ENCODE peak calls at places on chromosomes 5 and 9, in four cellular contexts. W, S, R and Z are unnamed samples.

GRCh38 chr5:93503598-93504067 is 77.4 kb downstream of the NR2F1-AS1 start:
- DNase-seq in W (no peak), S (no peak), R (no peak), Z (no peak)

GRCh38 chr9:127555830-127556820 is 56.0 kb upstream of the STXBP1 start:
- DNase-seq in W (peak; percentile 75), S (peak; percentile 75), R (peak; percentile 83), Z (peak; percentile 77)

GRCh38 chr9:37761511-37761910 is 7.9 kb downstream of the TRMT10B start:
- DNase-seq in W (no peak), S (no peak), R (no peak), Z (no peak)

GRCh38 chr9:88835038-88835466 is 156.2 kb upstream of the S1PR3 start:
- DNase-seq in W (no peak), S (no peak), R (no peak), Z (no peak)

GRCh38 chr5:150624334-150625163 is 15.9 kb upstream of the SYNPO start:
- DNase-seq in W (peak; percentile 59), S (peak; percentile 52), R (peak; percentile 56), Z (no peak)

GRCh38 chr5:13932006-13932405 is 12.5 kb downstream of the DNAH5 start:
- DNase-seq in W (no peak), S (no peak), R (no peak), Z (no peak)

GRCh38 chr9:124024107-124024506 is 12.5 kb downstream of the LHX2 start:
- DNase-seq in W (no peak), S (no peak), R (no peak), Z (no peak)

GRCh38 chr5:95238560-95239325 is 46.2 kb downstream of the MCTP1 start:
- DNase-seq in W (no peak), S (no peak), R (no peak), Z (no peak)

GRCh38 chr5:32523625-32524024 is 61.7 kb upstream of the SUB1 start:
- DNase-seq in W (no peak), S (no peak), R (no peak), Z (no peak)

GRCh38 chr5:10863763-10864383 is 102.8 kb upstream of the DAP start:
- DNase-seq in W (peak; percentile 49), S (peak; percentile 69), R (no peak), Z (no peak)

GRCh38 chr5:127875235-127876021 is 172.2 kb downstream of the CCDC192 start:
- DNase-seq in W (peak; percentile 57), S (peak; percentile 68), R (no peak), Z (peak; percentile 27)

GRCh38 chr5:156851880-156852279 is 1.8 kb downstream of the PPP1R2B start:
- DNase-seq in W (no peak), S (no peak), R (no peak), Z (no peak)

GRCh38 chr5:85278193-85278592 is 893.5 kb upstream of the EDIL3 start:
- DNase-seq in W (no peak), S (no peak), R (no peak), Z (no peak)

GRCh38 chr5:149063017-149063687 is at the start of gene SH3TC2:
- DNase-seq in W (peak; percentile 54), S (peak; percentile 43), R (no peak), Z (peak; percentile 57)

GRCh38 chr5:108911055-108911454 is 163.4 kb downstream of the FER start:
- DNase-seq in W (no peak), S (no peak), R (no peak), Z (no peak)

GRCh38 chr9:118321823-118322222 is 617.6 kb downstream of the TLR4 start:
- DNase-seq in W (no peak), S (no peak), R (no peak), Z (no peak)

GRCh38 chr5:28648108-28648507 is 1609.7 kb upstream of the CDH9 start:
- DNase-seq in W (no peak), S (no peak), R (no peak), Z (no peak)

GRCh38 chr5:110321117-110321516 is 405.4 kb downstream of the TMEM232 start:
- DNase-seq in W (no peak), S (no peak), R (no peak), Z (no peak)

GRCh38 chr5:179223961-179224360 is 121.3 kb downstream of the ADAMTS2 start:
- DNase-seq in W (no peak), S (no peak), R (peak; percentile 19), Z (no peak)

GRCh38 chr9:107989544-107989943 is 500.0 kb upstream of the KLF4 start:
- DNase-seq in W (no peak), S (no peak), R (no peak), Z (no peak)

GRCh38 chr5:158686240-158686639 is 413.5 kb downstream of the EBF1 start:
- DNase-seq in W (no peak), S (no peak), R (no peak), Z (no peak)

GRCh38 chr9:127915801-127916664 is 808 bp downstream of the ST6GALNAC4 start:
- DNase-seq in W (peak; percentile 64), S (peak; percentile 75), R (no peak), Z (no peak)

GRCh38 chr9:84062538-84062937 is 81.9 kb downstream of the RMI1 start:
- DNase-seq in W (no peak), S (no peak), R (no peak), Z (no peak)

GRCh38 chr9:119003882-119004617 is 365.2 kb downstream of the BRINP1 start:
- DNase-seq in W (no peak), S (no peak), R (no peak), Z (no peak)

GRCh38 chr5:94276056-94276455 is 342.3 kb downstream of the KIAA0825 start:
- DNase-seq in W (no peak), S (no peak), R (no peak), Z (no peak)

GRCh38 chr5:154755361-154756202 is at the start of gene LARP1:
- DNase-seq in W (peak; percentile 42), S (peak; percentile 65), R (peak; percentile 77), Z (peak; percentile 25)

GRCh38 chr5:157301066-157301465 is 35.1 kb downstream of the CYFIP2 start:
- DNase-seq in W (no peak), S (no peak), R (no peak), Z (no peak)

GRCh38 chr5:82403026-82403425 is 124.9 kb upstream of the RPS23 start:
- DNase-seq in W (no peak), S (no peak), R (no peak), Z (no peak)

GRCh38 chr5:82396871-82397514 is 118.8 kb upstream of the RPS23 start:
- DNase-seq in W (peak; percentile 47), S (peak; percentile 61), R (peak; percentile 59), Z (peak; percentile 16)

GRCh38 chr5:82397741-82398320 is 119.7 kb upstream of the RPS23 start:
- DNase-seq in W (no peak), S (no peak), R (no peak), Z (no peak)

GRCh38 chr5:82396396-82396795 is 118.2 kb upstream of the RPS23 start:
- DNase-seq in W (no peak), S (no peak), R (no peak), Z (no peak)

GRCh38 chr5:82399111-82399510 is 121.0 kb upstream of the RPS23 start:
- DNase-seq in W (no peak), S (no peak), R (no peak), Z (no peak)
- H3K4me1 ChIP-seq in W (no peaks in the 10 kb centered on the region), S (no peaks in the 10 kb centered on the region), R (peaks cover 2% of the 10 kb centered on the region), Z (no peaks in the 10 kb centered on the region)

DNA sequence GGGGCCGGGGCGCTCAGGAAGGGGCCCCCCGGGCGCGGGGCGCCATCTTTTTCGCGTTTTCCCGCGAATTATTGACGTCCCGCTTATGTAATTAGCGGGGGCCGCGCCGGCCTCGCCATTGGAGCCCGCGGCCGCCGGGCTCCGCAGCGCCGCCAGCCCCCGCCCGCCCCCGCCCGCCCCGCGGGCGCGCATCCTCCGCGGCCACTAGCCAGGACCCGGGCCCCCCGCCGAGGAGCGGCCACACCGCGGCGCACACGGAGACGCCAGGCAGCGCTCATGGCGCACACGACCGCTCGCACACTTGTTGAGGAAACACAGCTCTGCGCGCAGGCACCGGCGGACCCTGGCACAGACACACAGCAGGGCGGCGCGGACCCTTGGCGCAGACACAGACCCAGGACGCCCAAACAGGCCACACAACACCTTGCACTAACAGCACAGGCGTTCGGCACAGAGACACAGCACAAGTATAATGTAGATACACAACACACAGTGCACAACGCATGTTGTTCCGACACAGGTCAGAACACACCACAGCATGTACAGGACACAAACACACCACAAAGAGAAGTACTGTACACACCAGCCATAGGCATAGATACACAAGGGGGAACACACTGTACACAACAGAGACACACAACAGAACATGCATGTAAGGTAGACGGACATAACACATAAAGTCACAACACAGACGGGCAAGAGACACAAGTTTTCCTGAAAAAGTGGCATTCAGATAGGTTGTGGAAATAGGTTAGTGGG is 467 bp upstream of the PHF19 start:
- DNase-seq in W (peak; percentile 68), S (peak; percentile 63), R (peak; percentile 87), Z (peak; percentile 32)
- TF ChIP-seq POLR2A in W (peak; percentile 34), S (no peak), R (no peak), Z (peak; percentile 13)

DNA sequence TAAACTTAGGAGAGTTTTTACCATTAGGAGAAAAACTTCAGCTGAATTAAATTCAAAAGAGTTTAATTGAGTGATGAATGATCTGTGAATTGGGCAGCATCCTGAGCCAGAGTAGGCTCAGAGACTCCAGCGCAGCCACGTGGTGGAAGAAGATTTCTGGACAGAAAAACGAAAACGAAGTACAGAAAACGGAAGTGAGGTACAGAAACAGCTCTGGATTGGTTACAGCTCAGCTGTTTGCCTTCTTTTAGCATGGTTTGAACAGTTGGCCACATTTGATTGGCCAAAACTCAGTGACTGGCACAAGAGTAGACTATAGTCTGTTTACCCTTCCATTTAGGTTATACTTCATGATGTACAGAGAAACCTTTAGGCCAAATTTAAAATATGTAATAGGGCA is 69.2 kb upstream of the PLPP1 start:
- DNase-seq in W (no peak), S (no peak), R (no peak), Z (no peak)
- H3K4me1 ChIP-seq in W (peaks cover 49% of the 10 kb centered on the region), S (peaks cover 34% of the 10 kb centered on the region), R (peaks cover 10% of the 10 kb centered on the region), Z (peaks cover 16% of the 10 kb centered on the region)

GRCh38 chr5:172180936-172181335 is 7.1 kb downstream of the STK10 start:
- DNase-seq in W (no peak), S (no peak), R (no peak), Z (no peak)

GRCh38 chr5:172177232-172177631 is 10.8 kb downstream of the STK10 start:
- DNase-seq in W (no peak), S (no peak), R (no peak), Z (no peak)

GRCh38 chr5:172175263-172175719 is 12.7 kb downstream of the STK10 start:
- DNase-seq in W (peak; percentile 83), S (peak; percentile 36), R (no peak), Z (no peak)

GRCh38 chr5:172179032-172179989 is 8.7 kb downstream of the STK10 start:
- DNase-seq in W (peak; percentile 45), S (no peak), R (no peak), Z (no peak)

DNA sequence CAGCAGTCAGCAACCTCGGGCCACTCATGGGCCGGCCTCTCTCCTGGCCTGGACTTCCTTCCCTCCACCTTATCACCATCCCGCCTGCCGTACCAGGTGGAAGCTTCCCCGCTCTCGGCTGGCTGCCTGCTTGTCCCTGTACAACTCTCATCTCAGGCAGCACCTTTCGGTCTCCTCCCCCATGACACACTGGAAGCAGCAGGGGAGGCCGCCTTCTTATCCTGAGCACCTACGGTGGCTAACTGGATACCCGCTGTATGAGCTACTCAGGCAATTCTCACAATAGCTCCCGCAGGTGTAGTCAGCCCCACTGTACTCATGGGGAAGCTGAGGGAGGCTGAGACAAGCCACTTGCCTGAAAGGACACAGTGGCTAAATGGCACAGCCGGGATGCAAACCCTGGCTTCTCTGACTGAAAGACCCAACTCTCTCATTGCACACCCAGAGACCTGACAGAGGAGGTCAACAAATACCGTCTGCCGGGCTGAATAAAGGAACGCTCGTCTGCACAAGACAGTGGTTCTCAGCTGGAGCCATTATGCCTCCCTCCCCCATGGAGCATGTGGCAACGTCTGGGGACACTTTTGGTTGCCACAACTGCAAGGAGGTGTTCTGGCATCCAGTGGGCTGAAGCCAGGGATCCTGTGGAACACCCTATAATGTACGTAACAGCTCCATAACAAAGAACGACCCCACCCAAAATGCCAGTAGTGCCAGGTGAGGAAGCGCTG is 9.6 kb downstream of the STK10 start:
- DNase-seq in W (no peak), S (no peak), R (no peak), Z (no peak)
- TF ChIP-seq POLR2A in W (no peak), S (no peak), R (no peak), Z (no peak)

GRCh38 chr5:119336262-119336661 is 19.6 kb upstream of the TNFAIP8 start:
- DNase-seq in W (no peak), S (no peak), R (no peak), Z (no peak)
- H3K4me1 ChIP-seq in W (peaks cover 7% of the 10 kb centered on the region), S (peaks cover 17% of the 10 kb centered on the region), R (peaks cover 3% of the 10 kb centered on the region), Z (peaks cover 6% of the 10 kb centered on the region)